ENCODE peak calls at places on chromosomes 1 and 21, in four cellular contexts. Y, T, X and H are unnamed samples.
A peak's percentile ranks its signal among the peaks of the same experiment; 100 is the strongest.

GRCh38 chr1:181296180-181296579 is 187.1 kb upstream of the CACNA1E start:
- DNase-seq in Y (no peak), X (no peak), T (no peak), H (no peak)

GRCh38 chr1:18062180-18062579 is 45.4 kb upstream of the IGSF21 start:
- DNase-seq in T (no peak), Y (no peak), X (peak; percentile 33), H (no peak)

GRCh38 chr21:32807717-32808380 is 36.3 kb upstream of the PAXBP1 start:
- DNase-seq in Y (no peak), T (peak; percentile 38), X (no peak), H (no peak)

GRCh38 chr1:46134660-46135331 is 2.4 kb upstream of the PIK3R3 start:
- DNase-seq in X (no peak), Y (no peak), T (peak; percentile 95), H (no peak)

GRCh38 chr1:74485622-74486021 is 26.8 kb downstream of the LRRC53 start:
- DNase-seq in T (no peak), X (no peak), Y (no peak), H (no peak)

GRCh38 chr1:66452162-66452561 is 81.8 kb upstream of the SGIP1 start:
- DNase-seq in T (no peak), Y (no peak), X (no peak), H (no peak)

GRCh38 chr21:38958940-38959685 is 153.4 kb downstream of the ETS2 start:
- DNase-seq in T (peak; percentile 74), X (no peak), Y (peak; percentile 44), H (no peak)

GRCh38 chr1:115258302-115258866 is 79.7 kb downstream of the NGF start:
- DNase-seq in T (peak; percentile 80), Y (no peak), X (peak; percentile 8), H (no peak)

GRCh38 chr1:29325675-29326074 is 89.4 kb downstream of the PTPRU start:
- DNase-seq in T (no peak), X (no peak), Y (no peak), H (peak; percentile 71)

GRCh38 chr1:204448321-204448964 is 36.8 kb upstream of the PPP1R15B start:
- DNase-seq in T (no peak), Y (peak; percentile 97), X (no peak), H (no peak)

GRCh38 chr1:232556336-232556735 is 73.6 kb downstream of the SIPA1L2 start:
- DNase-seq in Y (no peak), X (peak; percentile 49), T (no peak), H (no peak)

GRCh38 chr1:95041491-95042165 is 31.1 kb downstream of the ALG14 start:
- DNase-seq in T (peak; percentile 92), Y (peak; percentile 27), X (no peak), H (no peak)

GRCh38 chr1:92134331-92134730 is 54.2 kb downstream of the BTBD8 start:
- DNase-seq in T (no peak), X (no peak), Y (no peak), H (no peak)

GRCh38 chr1:48876221-48876785 is 99.6 kb upstream of the BEND5 start:
- DNase-seq in X (no peak), Y (no peak), T (no peak), H (no peak)

GRCh38 chr1:203166192-203166940 is 9.3 kb downstream of the MYBPH start:
- DNase-seq in Y (no peak), T (no peak), X (peak; percentile 42), H (peak; percentile 46)

GRCh38 chr1:23367791-23368561 is 1.7 kb downstream of the ZNF436 start:
- DNase-seq in Y (peak; percentile 100), T (peak; percentile 99), X (peak; percentile 100), H (peak; percentile 99)
- H3K4ac ChIP-seq in Y (peak overlapping the region; percentile 80), T (peak overlapping the region; percentile 99), X (peak overlapping the region; percentile 84), H (no peak overlapping the region)

GRCh38 chr1:227886993-227887696 is 60.6 kb downstream of the WNT9A start:
- DNase-seq in T (peak; percentile 45), X (peak; percentile 59), Y (no peak), H (peak; percentile 57)
- H3K4ac ChIP-seq in T (no peak overlapping the region), X (peak overlapping the region; percentile 47), Y (peak overlapping the region; percentile 30), H (no peak overlapping the region)

GRCh38 chr1:67898033-67898726 is 64.9 kb upstream of the GNG12 start:
- DNase-seq in T (peak; percentile 52), Y (peak; percentile 15), X (peak; percentile 65), H (no peak)
- H3K4ac ChIP-seq in T (peak overlapping the region; percentile 77), Y (no peak overlapping the region), X (no peak overlapping the region), H (no peak overlapping the region)

DNA sequence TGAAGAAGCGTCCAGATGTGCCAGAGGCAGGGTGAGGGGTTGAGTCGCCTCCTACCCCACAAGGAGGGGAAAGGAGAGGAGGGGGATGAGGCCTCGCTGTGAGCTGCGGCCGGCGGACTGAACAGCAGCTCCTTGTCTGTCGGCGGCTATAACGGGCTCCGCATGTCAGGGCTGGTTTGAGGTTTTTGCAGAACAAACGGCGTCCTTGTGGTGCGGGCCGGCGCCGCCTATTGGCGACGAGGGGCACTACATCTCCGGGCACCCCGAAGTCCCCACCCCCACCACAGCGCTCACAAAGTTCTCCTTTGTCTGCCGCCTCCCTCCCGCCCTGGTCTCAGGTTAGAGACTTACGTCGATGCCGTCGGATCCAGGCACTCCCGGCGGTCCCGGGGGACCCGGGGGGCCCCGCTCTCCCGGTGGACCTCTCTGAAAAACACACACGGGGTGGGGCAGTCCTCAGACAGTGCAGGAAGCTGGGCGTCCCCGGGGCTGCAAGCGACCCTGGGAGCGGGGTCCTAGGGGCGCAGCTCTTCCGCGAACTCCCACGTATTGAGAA is 1.8 kb downstream of the COL9A2 start:
- DNase-seq in Y (peak; percentile 40), T (peak; percentile 83), X (peak; percentile 95), H (peak; percentile 93)
- H3K4ac ChIP-seq in Y (no peak overlapping the region), T (peak overlapping the region; percentile 95), X (peak overlapping the region; percentile 42), H (no peak overlapping the region)

GRCh38 chr1:241751524-241751923 is 96.5 kb upstream of the EXO1 start:
- DNase-seq in T (no peak), Y (no peak), X (no peak), H (no peak)

GRCh38 chr1:241749041-241749798 is 97.1 kb downstream of the WDR64 start:
- DNase-seq in T (no peak), X (no peak), Y (peak; percentile 64), H (no peak)

GRCh38 chr1:241747992-241748391 is 95.9 kb downstream of the WDR64 start:
- DNase-seq in Y (no peak), X (peak; percentile 11), T (no peak), H (peak; percentile 38)

GRCh38 chr1:241744591-241744990 is 92.5 kb downstream of the WDR64 start:
- DNase-seq in T (no peak), Y (peak; percentile 45), X (no peak), H (no peak)

GRCh38 chr1:241749924-241750695 is 97.9 kb upstream of the EXO1 start:
- DNase-seq in T (no peak), Y (peak; percentile 66), X (no peak), H (no peak)
- H3K4ac ChIP-seq in T (no peak overlapping the region), Y (no peak overlapping the region), X (no peak overlapping the region), H (no peak overlapping the region)

DNA sequence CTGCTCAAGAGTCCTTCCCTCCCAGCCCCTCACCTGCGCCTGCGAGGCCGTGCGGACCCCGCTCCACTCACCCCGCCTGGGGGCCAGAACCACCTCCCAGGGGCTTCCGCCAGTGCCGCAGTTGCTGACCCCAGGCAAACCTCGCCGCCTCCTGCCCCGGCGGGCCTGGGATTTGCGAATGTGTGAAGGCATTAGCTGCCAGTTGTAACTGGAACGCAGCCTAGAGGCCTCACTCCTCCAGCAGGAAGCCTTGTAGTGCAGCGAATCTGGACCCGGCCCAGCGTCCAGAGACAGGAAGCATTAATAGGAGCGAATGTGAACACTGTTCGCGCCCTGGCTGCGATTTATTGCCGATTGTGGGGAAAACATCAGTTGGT is 140.9 kb upstream of the ARHGEF16 start:
- DNase-seq in X (peak; percentile 78), Y (no peak), T (peak; percentile 89), H (peak; percentile 46)
- H3K4ac ChIP-seq in X (no peak overlapping the region), Y (no peak overlapping the region), T (peak overlapping the region; percentile 97), H (no peak overlapping the region)